ENCODE peak calls at places on chromosomes 1 and 21, in eight cellular contexts. C is heart left ventricle, P is aorta, X is adrenal gland, O is psoas muscle, N is BE2C, D is fibroblast of lung, Z is cardiac muscle cell. Y is an unnamed sample. For H3K9me3, the result is how much of the 10 kb centered on the place peaks cover.

GRCh38 chr1:69191280-69191679 is 376.4 kb upstream of the LRRC7 start:
- DNase-seq in X (no peak), Z (peak), D (no peak), P (no peak), O (no peak), C (no peak), N (no peak), Y (no peak)

GRCh38 chr1:109792056-109792831 is 28.5 kb upstream of the EPS8L3 start:
- DNase-seq in C (peak), O (peak), Z (peak), N (peak), D (peak), P (peak), X (peak), Y (peak)

GRCh38 chr1:1842360-1843146 is 48.3 kb downstream of the GNB1 start:
- DNase-seq in D (no peak), C (no peak), Z (no peak), N (peak), O (no peak), X (peak), P (peak), Y (no peak)

GRCh38 chr1:89953072-89953626 is 41.8 kb upstream of the ZNF326 start:
- DNase-seq in C (peak), P (no peak), N (peak), D (peak), Z (peak), X (peak), O (peak), Y (peak)

GRCh38 chr1:52461821-52462220 is 57.4 kb downstream of the PRPF38A start:
- DNase-seq in N (no peak), Z (no peak), X (no peak), O (no peak), P (no peak), C (no peak), D (no peak), Y (no peak)

GRCh38 chr1:229379901-229380300 is 37.1 kb upstream of the CCSAP start:
- DNase-seq in P (no peak), C (no peak), N (no peak), O (no peak), Z (peak), D (no peak), X (no peak), Y (peak)

GRCh38 chr1:20278692-20279130 is 12.0 kb upstream of the VWA5B1 start:
- DNase-seq in X (no peak), C (no peak), N (no peak), O (no peak), D (no peak), Z (no peak), P (no peak), Y (no peak)

GRCh38 chr1:242004751-242005495 is 6.0 kb upstream of the MAP1LC3C start:
- DNase-seq in C (no peak), P (no peak), N (no peak), O (no peak), D (no peak), Z (no peak), X (no peak), Y (peak)

GRCh38 chr1:46306159-46306530 is 2.6 kb downstream of the UQCRH start:
- DNase-seq in C (no peak), P (no peak), O (no peak), Z (no peak), D (no peak), N (no peak), X (no peak), Y (no peak)

GRCh38 chr1:162220009-162220539 is 150.6 kb downstream of the NOS1AP start:
- DNase-seq in Z (no peak), N (no peak), P (no peak), C (no peak), X (no peak), D (no peak), O (no peak), Y (no peak)

GRCh38 chr1:12001249-12001917 is 17.9 kb upstream of the MIIP start:
- DNase-seq in C (no peak), Z (peak), N (peak), D (peak), P (no peak), O (no peak), X (no peak), Y (no peak)

GRCh38 chr1:115302390-115302961 is 35.6 kb downstream of the NGF start:
- DNase-seq in X (no peak), P (no peak), C (peak), N (no peak), D (peak), Z (peak), O (no peak), Y (peak)

GRCh38 chr1:82604524-82604923 is 803.8 kb downstream of the ADGRL2 start:
- DNase-seq in X (no peak), Z (no peak), O (no peak), C (no peak), P (no peak), N (no peak), D (no peak), Y (no peak)

GRCh38 chr1:115088871-115089442 is 346 bp downstream of the TSPAN2 start:
- DNase-seq in N (no peak), Z (no peak), D (no peak), O (no peak), X (no peak), C (no peak), P (no peak), Y (no peak)

GRCh38 chr1:203167026-203167912 is 8.4 kb downstream of the MYBPH start:
- DNase-seq in P (no peak), C (no peak), D (no peak), N (no peak), Z (no peak), X (no peak), O (no peak), Y (peak)

GRCh38 chr1:198391666-198392065 is 148.8 kb downstream of the ATP6V1G3 start:
- DNase-seq in Z (no peak), D (no peak), X (no peak), C (no peak), N (no peak), P (no peak), O (no peak), Y (no peak)

GRCh38 chr1:158149175-158149574 is 31.5 kb upstream of the CD1D start:
- DNase-seq in X (no peak), D (no peak), Z (no peak), P (no peak), C (peak), N (no peak), O (peak), Y (no peak)

GRCh38 chr1:234214129-234214910 is 158.9 kb upstream of the COA6 start:
- DNase-seq in Z (peak), O (peak), X (peak), N (no peak), D (no peak), P (peak), C (peak), Y (peak)

GRCh38 chr1:209862598-209863498 is 35.1 kb downstream of the UTP25 start:
- DNase-seq in Z (no peak), O (no peak), D (no peak), P (no peak), C (no peak), N (no peak), X (no peak), Y (no peak)

GRCh38 chr1:23895082-23895481 is 18.1 kb downstream of the CNR2 start:
- DNase-seq in P (no peak), C (no peak), X (no peak), O (no peak), D (no peak), Z (no peak), N (no peak), Y (no peak)

GRCh38 chr1:1541956-1542765 is 1.7 kb upstream of the TMEM240 start:
- DNase-seq in D (no peak), Z (no peak), X (peak), P (no peak), O (peak), N (peak), C (no peak), Y (no peak)

GRCh38 chr1:11245904-11246726 is 16.2 kb downstream of the MTOR start:
- DNase-seq in X (no peak), C (no peak), O (no peak), Z (no peak), P (no peak), D (no peak), N (no peak), Y (no peak)

GRCh38 chr1:62508187-62508758 is 71.4 kb downstream of the USP1 start:
- DNase-seq in Z (peak), D (peak), P (no peak), X (no peak), C (no peak), O (no peak), N (peak), Y (no peak)

GRCh38 chr1:147084273-147085096 is 87.8 kb downstream of the PRKAB2 start:
- DNase-seq in O (peak), D (peak), X (peak), Z (peak), P (peak), N (peak), C (peak), Y (peak)
- H3K9me3 ChIP-seq in O (under half), D (under half), X (under half), Z (under half), P (under half), N (under half), C (under half), Y (under half)

GRCh38 chr1:59427155-59427554 is 130.3 kb downstream of the FGGY start:
- DNase-seq in O (peak), N (no peak), C (no peak), Z (no peak), P (no peak), X (no peak), D (no peak), Y (no peak)
- H3K4me3 ChIP-seq in O (no peak), N (no peak), C (no peak), Z (no peak), P (no peak), X (no peak), D (no peak), Y (no peak)

GRCh38 chr1:248421384-248421783 is 18.5 kb downstream of the OR2T1 start:
- DNase-seq in X (no peak), P (no peak), C (no peak), O (no peak), Z (no peak), N (no peak), D (no peak), Y (no peak)

GRCh38 chr1:248416226-248416625 is 13.4 kb downstream of the OR2T1 start:
- DNase-seq in X (no peak), O (no peak), D (no peak), Z (no peak), C (no peak), N (no peak), P (no peak), Y (no peak)

GRCh38 chr1:248417854-248418253 is 15.0 kb downstream of the OR2T1 start:
- DNase-seq in O (no peak), D (no peak), X (no peak), Z (no peak), P (no peak), N (no peak), C (no peak), Y (no peak)
- H3K9me3 ChIP-seq in O (under half), D (under half), X (under half), Z (under half), P (under half), N (under half), C (under half), Y (under half)

DNA sequence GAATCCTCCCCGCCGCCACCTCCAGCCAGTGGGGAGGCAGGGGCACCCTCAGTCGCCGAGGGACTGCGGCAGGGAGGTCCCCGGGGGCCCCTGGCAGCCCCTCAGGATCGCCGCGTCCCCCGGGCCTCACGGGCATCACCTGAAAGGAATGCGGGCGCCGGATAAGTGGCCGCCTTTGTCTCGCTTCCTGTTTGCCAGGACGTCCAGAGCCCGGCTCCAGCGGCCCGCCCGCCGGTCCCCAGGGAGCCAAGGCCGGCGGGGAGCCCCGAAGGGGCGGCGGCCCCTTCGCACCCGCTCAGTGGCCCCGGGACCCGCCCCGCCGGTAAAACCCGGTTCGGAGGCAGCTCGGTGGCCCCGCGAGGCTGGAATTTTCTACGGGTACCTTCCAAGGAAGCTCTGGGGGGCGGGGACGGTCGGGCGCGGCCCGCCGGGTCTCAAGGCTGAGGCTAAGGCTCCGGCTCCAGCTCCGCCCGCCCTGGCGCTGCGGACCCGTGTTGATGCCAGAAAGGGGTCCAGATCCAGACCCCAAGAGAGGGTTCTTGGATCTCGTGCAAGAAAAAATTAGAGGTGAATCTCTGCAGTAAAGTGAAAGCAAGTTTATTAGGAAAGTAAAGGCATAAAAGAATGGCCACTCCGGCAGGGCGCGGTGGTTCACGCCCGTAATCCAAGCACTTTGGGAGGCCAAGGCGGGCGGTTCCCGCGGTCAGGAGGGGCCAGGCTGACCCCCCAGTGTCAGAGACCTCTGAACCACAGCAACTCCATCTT is 12.6 kb downstream of the TINAGL1 start:
- DNase-seq in C (peak), P (peak), D (no peak), X (no peak), O (peak), Z (peak), N (no peak), Y (no peak)
- H3K4me3 ChIP-seq in C (peak), P (no peak), D (no peak), X (no peak), O (peak), Z (no peak), N (no peak), Y (no peak)

GRCh38 chr1:196444628-196445027 is 163.6 kb downstream of the KCNT2 start:
- DNase-seq in P (no peak), N (no peak), Z (no peak), X (no peak), C (no peak), D (no peak), O (no peak), Y (no peak)
- H3K9me3 ChIP-seq in P (under half), N (under half), Z (under half), X (under half), C (under half), D (under half), O (under half), Y (under half)

GRCh38 chr21:40846057-40846456 is 901 bp downstream of the DSCAM start:
- DNase-seq in N (no peak), O (no peak), X (no peak), P (no peak), C (no peak), Z (no peak), D (no peak), Y (no peak)
- H3K4me3 ChIP-seq in N (no peak), O (no peak), X (no peak), P (no peak), C (no peak), Z (peak), D (no peak), Y (no peak)